ENCODE peak calls at places on chromosomes 7 and 10, in five cellular contexts. F is cardiac muscle cell; O is H9; W is CD8-positive, alpha-beta T cell; X is mammary epithelial cell. K is an unnamed sample.
A peak's percentile ranks its signal among the peaks of the same experiment; 100 is the strongest.

GRCh38 chr7:2256306-2257045 is 14.4 kb downstream of the NUDT1 start:
- DNase-seq in F (no peak), O (no peak), W (no peak), X (no peak), K (no peak)

GRCh38 chr7:85091568-85091928 is 95.3 kb downstream of the SEMA3D start:
- DNase-seq in F (no peak), O (no peak), W (no peak), X (no peak), K (no peak)

GRCh38 chr10:28892818-28893547 is 215.7 kb downstream of the BAMBI start:
- DNase-seq in F (peak; percentile 65), O (no peak), W (no peak), X (peak; percentile 47), K (no peak)

GRCh38 chr7:66907731-66908130 is 13.3 kb upstream of the TMEM248 start:
- DNase-seq in F (no peak), O (no peak), W (no peak), X (no peak), K (no peak)

GRCh38 chr7:44261239-44261638 is 60.5 kb downstream of the YKT6 start:
- DNase-seq in F (no peak), O (no peak), W (no peak), X (no peak), K (no peak)

GRCh38 chr10:119663866-119664698 is 12.9 kb downstream of the BAG3 start:
- DNase-seq in F (no peak), O (no peak), W (peak; percentile 36), X (no peak), K (no peak)

GRCh38 chr7:38428040-38428439 is 154.6 kb upstream of the TARP start:
- DNase-seq in F (no peak), O (no peak), W (no peak), X (no peak), K (no peak)

GRCh38 chr10:50635286-50635685 is 11.5 kb upstream of the SGMS1 start:
- DNase-seq in F (peak; percentile 74), O (no peak), W (no peak), X (peak; percentile 83), K (no peak)

GRCh38 chr7:157440346-157441022 is 103.7 kb downstream of the DNAJB6 start:
- DNase-seq in F (no peak), O (no peak), W (no peak), X (no peak), K (peak; percentile 39)

GRCh38 chr10:62817763-62818425 is 1.7 kb upstream of the EGR2 start:
- DNase-seq in F (peak; percentile 85), O (peak; percentile 89), W (peak; percentile 60), X (peak; percentile 79), K (peak; percentile 92)

GRCh38 chr10:112958275-112958995 is 8.4 kb downstream of the TCF7L2 start:
- DNase-seq in F (peak; percentile 87), O (no peak), W (no peak), X (no peak), K (no peak)

GRCh38 chr10:2619472-2619871 is 447.9 kb upstream of the PFKP start:
- DNase-seq in F (no peak), O (no peak), W (no peak), X (no peak), K (no peak)

GRCh38 chr7:100765250-100765649 is 31.9 kb downstream of the ZAN start:
- DNase-seq in F (no peak), O (no peak), W (no peak), X (no peak), K (no peak)

DNA sequence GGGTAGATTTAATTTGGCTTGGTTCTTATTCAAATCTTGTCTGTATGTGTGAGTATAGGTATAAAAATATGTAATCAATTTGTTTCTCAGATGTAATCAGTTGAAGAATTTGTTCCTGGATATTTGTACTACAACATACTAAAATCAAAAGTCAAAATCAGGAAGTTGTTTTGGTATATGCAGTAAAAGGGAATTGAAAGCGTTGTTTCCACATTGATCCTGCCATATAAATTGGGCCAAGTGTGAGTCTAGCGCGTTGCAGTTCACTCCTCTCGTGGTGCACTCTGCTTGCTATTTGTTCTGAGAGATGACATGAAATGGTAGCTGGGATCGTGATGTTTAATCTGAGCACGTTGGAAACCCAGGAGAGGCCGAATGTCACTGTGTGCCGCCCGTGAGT is 55.9 kb downstream of the SHH start:
- DNase-seq in F (no peak), O (no peak), W (no peak), X (no peak), K (no peak)
- H3K27ac ChIP-seq in F (no peak overlapping the region), O (no peak overlapping the region), W (no peak overlapping the region), X (no peak overlapping the region), K (no peak overlapping the region)

DNA sequence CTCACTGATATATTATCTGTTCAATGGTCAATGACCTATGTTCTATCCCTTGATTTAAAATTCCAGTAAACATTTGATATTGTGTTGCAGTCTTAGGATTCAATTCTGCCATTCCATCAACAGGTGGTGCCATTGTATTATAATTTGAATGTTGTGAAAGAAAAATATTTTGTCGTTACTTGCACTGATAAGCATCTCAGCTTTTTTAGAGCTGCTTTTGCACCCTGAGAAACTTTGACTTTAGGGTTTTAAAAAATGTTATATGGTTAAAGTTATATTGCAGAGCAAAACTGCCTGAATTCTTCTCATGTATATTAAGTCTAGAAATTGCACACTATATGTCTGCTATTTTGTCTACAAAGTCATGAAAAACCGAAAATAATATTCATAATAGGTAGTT is 18.8 kb upstream of the MINDY3 start:
- DNase-seq in F (peak; percentile 48), O (no peak), W (no peak), X (no peak), K (no peak)
- TF ChIP-seq CTCF in F (peak; percentile 60), O (peak; percentile 84), W (peak; percentile 67), X (peak; percentile 74), K (peak; percentile 53)

GRCh38 chr10:60446070-60446833 is 56.6 kb upstream of the ANK3 start:
- DNase-seq in F (peak; percentile 50), O (no peak), W (no peak), X (no peak), K (no peak)
- H3K27ac ChIP-seq in F (peak overlapping the region; percentile 73), O (no peak overlapping the region), W (no peak overlapping the region), X (no peak overlapping the region), K (no peak overlapping the region)

GRCh38 chr10:72276421-72277339 is 3.0 kb downstream of the DDIT4 start:
- DNase-seq in F (peak; percentile 96), O (no peak), W (no peak), X (peak; percentile 90), K (no peak)

GRCh38 chr10:72277996-72278667 is 4.4 kb downstream of the DDIT4 start:
- DNase-seq in F (peak; percentile 55), O (no peak), W (no peak), X (peak; percentile 46), K (no peak)

GRCh38 chr10:72277340-72277995 is 3.7 kb downstream of the DDIT4 start:
- DNase-seq in F (peak; percentile 71), O (no peak), W (no peak), X (no peak), K (no peak)

GRCh38 chr10:72276013-72276387 is 2.3 kb downstream of the DDIT4 start:
- DNase-seq in F (peak; percentile 66), O (no peak), W (peak; percentile 41), X (peak; percentile 85), K (no peak)

GRCh38 chr10:72278668-72279393 is 5.1 kb downstream of the DDIT4 start:
- DNase-seq in F (no peak), O (no peak), W (no peak), X (no peak), K (no peak)
- TF ChIP-seq CTCF in F (no peak), O (peak; percentile 37), W (no peak), X (no peak), K (no peak)

GRCh38 chr10:69217119-69217754 is 2.9 kb upstream of the HKDC1 start:
- DNase-seq in F (peak; percentile 87), O (no peak), W (no peak), X (peak; percentile 91), K (no peak)

GRCh38 chr10:69216577-69217118 is 3.5 kb upstream of the HKDC1 start:
- DNase-seq in F (no peak), O (no peak), W (no peak), X (no peak), K (no peak)

GRCh38 chr10:69214666-69215131 is 5.4 kb upstream of the HKDC1 start:
- DNase-seq in F (no peak), O (no peak), W (no peak), X (no peak), K (no peak)

GRCh38 chr10:69213601-69214311 is 6.4 kb upstream of the HKDC1 start:
- DNase-seq in F (no peak), O (no peak), W (no peak), X (no peak), K (no peak)

DNA sequence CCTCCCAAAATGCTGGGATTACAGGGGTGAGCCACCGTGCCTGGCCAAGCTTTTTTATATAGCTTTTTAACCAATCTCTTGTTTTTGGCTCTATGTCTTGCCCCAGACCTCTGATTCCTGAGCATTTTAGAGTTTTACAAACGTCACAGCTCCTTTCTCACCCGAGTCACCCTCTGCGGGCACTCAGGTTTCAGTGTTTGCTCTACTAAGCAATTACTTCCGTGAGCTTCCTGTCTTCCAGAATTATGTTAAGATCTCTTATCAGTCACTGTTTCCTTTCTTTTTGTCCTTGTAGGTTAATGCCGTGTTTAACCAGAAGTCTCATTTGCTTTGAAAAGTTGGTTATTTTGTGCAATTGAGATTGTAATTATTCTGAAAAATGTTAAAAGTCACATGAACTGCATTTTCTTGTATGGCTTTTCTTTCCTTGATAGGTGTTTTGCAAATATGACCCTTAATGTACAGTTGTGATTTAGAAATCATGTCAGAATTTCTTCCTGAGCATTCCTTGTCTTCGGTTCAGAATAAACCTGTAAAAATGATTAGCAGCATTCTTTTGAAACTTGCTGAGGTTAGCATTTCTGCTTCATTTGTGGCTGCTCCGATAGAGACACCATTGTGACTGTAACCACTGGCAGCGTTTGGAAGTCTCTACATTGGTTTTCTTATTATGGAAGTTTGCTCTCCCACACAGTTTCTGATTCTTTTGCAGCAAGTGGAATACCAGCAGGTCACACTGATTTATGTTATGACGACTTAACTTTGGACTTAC is 4.5 kb upstream of the HKDC1 start:
- DNase-seq in F (no peak), O (no peak), W (no peak), X (no peak), K (no peak)
- H3K27ac ChIP-seq in F (no peak overlapping the region), O (no peak overlapping the region), W (no peak overlapping the region), X (no peak overlapping the region), K (peak overlapping the region; percentile 11)

GRCh38 chr7:121313793-121314676 is 14.8 kb upstream of the WNT16 start:
- DNase-seq in F (peak; percentile 83), O (no peak), W (no peak), X (no peak), K (no peak)

DNA sequence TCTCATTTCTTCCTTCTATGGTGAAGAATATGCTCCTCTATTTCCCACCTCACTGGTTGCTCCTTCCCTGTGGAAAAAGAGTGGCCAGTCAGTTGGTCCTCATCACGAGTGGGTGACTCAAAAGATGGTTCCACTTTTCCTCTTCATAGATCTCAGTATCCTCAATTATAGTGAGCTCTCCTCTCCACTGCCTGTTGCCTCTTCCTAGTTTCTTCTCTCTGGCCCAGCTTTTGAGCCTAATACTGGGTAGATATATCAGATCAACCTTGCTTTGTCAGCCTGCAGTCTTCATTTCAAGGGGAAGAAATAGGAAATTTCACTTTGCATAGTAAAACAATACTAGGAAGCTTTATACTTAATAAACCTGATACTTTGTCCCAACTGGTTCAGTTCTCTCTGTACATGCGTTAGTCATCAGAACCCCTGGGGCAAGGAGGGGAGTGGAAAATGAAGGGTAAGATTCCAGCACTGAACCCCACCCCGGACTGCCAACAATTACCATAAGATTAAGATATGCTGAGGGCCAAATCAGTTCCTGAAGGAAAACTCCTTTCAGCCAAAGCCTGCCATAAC is 15.5 kb upstream of the WNT16 start:
- DNase-seq in F (no peak), O (no peak), W (no peak), X (peak; percentile 68), K (no peak)
- TF ChIP-seq CTCF in F (no peak), O (no peak), W (no peak), X (no peak), K (no peak)

GRCh38 chr7:22138886-22139285 is 193.2 kb upstream of the CDCA7L start:
- DNase-seq in F (no peak), O (no peak), W (no peak), X (no peak), K (no peak)
- H3K27ac ChIP-seq in F (no peak overlapping the region), O (no peak overlapping the region), W (no peak overlapping the region), X (no peak overlapping the region), K (no peak overlapping the region)